ENCODE peak calls at places on chromosomes 13 and 19, in five cellular contexts. V, B, F, I and W are unnamed samples. For H3K4me1 and H3K9me3, the result is how much of the 10 kb centered on the place peaks cover.

GRCh38 chr19:12796146-12797071 is 5.1 kb downstream of the JUNB start:
- DNase-seq in V (peak), B (peak), F (peak), I (peak), W (peak)

GRCh38 chr13:38641164-38641948 is 45.5 kb upstream of the FREM2 start:
- DNase-seq in V (no peak), B (no peak), F (no peak), I (no peak), W (no peak)

GRCh38 chr13:91467236-91467635 is 68.8 kb downstream of the GPC5 start:
- DNase-seq in V (no peak), B (no peak), F (no peak), I (no peak), W (no peak)

GRCh38 chr19:53786744-53787143 is 37.4 kb downstream of the NLRP12 start:
- DNase-seq in V (no peak), B (no peak), F (no peak), I (no peak), W (no peak)

GRCh38 chr13:73618275-73618865 is 515.8 kb downstream of the KLF12 start:
- DNase-seq in V (no peak), B (no peak), F (no peak), I (peak), W (no peak)

GRCh38 chr13:76812206-76812882 is 73.9 kb downstream of the KCTD12 start:
- DNase-seq in V (no peak), B (no peak), F (peak), I (no peak), W (no peak)

GRCh38 chr19:47447470-47448359 is 24.0 kb downstream of the SLC8A2 start:
- DNase-seq in V (peak), B (peak), F (no peak), I (peak), W (no peak)

GRCh38 chr13:80962855-80963254 is 621.9 kb upstream of the SPRY2 start:
- DNase-seq in V (no peak), B (no peak), F (no peak), I (no peak), W (no peak)

GRCh38 chr19:35140898-35141626 is 2.0 kb upstream of the FXYD7 start:
- DNase-seq in V (peak), B (peak), F (peak), I (peak), W (peak)

GRCh38 chr13:37306778-37307544 is 201.5 kb upstream of the CSNK1A1L start:
- DNase-seq in V (peak), B (peak), F (no peak), I (no peak), W (no peak)

GRCh38 chr19:10419646-10420443 is 493 bp upstream of the PDE4A start:
- DNase-seq in V (peak), B (peak), F (no peak), I (no peak), W (no peak)

GRCh38 chr19:10643166-10643967 is 10.8 kb upstream of the ILF3 start:
- DNase-seq in V (no peak), B (no peak), F (no peak), I (no peak), W (no peak)

GRCh38 chr13:27583645-27584044 is 36.7 kb downstream of the LNX2 start:
- DNase-seq in V (no peak), B (peak), F (no peak), I (peak), W (no peak)

GRCh38 chr13:20415288-20415644 is 110.4 kb downstream of the CRYL1 start:
- DNase-seq in V (no peak), B (no peak), F (no peak), I (no peak), W (no peak)

GRCh38 chr13:69199664-69200063 is 908.0 kb upstream of the ATXN8OS start:
- DNase-seq in V (no peak), B (no peak), F (no peak), I (no peak), W (no peak)

GRCh38 chr13:106153041-106153440 is 382.4 kb downstream of the EFNB2 start:
- DNase-seq in V (no peak), B (no peak), F (no peak), I (no peak), W (no peak)

DNA sequence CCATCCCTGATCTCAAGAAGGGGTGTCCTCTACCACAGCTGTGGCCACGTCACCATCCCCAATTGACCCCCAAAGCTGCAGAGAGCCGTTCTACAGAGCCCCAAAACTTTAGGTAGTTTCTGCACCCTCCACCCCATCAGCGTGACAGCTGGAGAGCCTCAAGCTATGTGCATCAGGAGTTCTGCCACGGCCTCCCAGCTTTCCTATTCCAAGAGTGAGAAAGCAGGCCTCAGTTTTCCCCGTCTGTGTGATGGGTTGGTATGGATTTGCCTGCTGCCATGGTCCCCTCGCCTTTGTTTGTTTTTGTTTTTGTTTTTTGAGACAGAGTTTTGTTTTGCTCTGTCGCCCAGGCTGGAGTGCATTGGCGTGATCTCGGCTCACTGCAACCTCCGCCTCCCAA is 1.5 kb downstream of the BCL3 start:
- DNase-seq in V (no peak), B (no peak), F (no peak), I (no peak), W (no peak)
- H3K4me1 ChIP-seq in V (under half), B (under half), F (half or more), I (half or more), W (under half)

GRCh38 chr19:37412700-37413099 is 41.8 kb downstream of the ZNF527 start:
- DNase-seq in V (no peak), B (no peak), F (no peak), I (no peak), W (no peak)
- H3K9me3 ChIP-seq in V (half or more), B (half or more), F (half or more), I (half or more), W (half or more)

GRCh38 chr13:98509271-98510155 is 67.4 kb downstream of the STK24 start:
- DNase-seq in V (peak), B (peak), F (no peak), I (peak), W (peak)
- H3K4me1 ChIP-seq in V (under half), B (under half), F (half or more), I (half or more), W (under half)

GRCh38 chr13:94342436-94343242 is 136.8 kb downstream of the DCT start:
- DNase-seq in V (no peak), B (peak), F (no peak), I (no peak), W (no peak)

GRCh38 chr13:94343243-94343585 is 136.3 kb downstream of the DCT start:
- DNase-seq in V (peak), B (peak), F (no peak), I (no peak), W (no peak)

GRCh38 chr13:94346261-94347019 is 133.0 kb downstream of the DCT start:
- DNase-seq in V (no peak), B (no peak), F (no peak), I (no peak), W (no peak)

GRCh38 chr13:94345374-94346195 is 133.9 kb downstream of the DCT start:
- DNase-seq in V (peak), B (peak), F (no peak), I (peak), W (no peak)

GRCh38 chr13:94344126-94344863 is 135.2 kb downstream of the DCT start:
- DNase-seq in V (peak), B (peak), F (no peak), I (peak), W (no peak)
- H3K9me3 ChIP-seq in V (under half), B (under half), F (under half), I (under half), W (under half)

GRCh38 chr19:38662508-38663155 is 15.2 kb downstream of the ACTN4 start:
- DNase-seq in V (no peak), B (no peak), F (no peak), I (no peak), W (no peak)

GRCh38 chr19:38661166-38661565 is 13.7 kb downstream of the ACTN4 start:
- DNase-seq in V (no peak), B (no peak), F (no peak), I (no peak), W (no peak)

GRCh38 chr19:38661996-38662395 is 14.5 kb downstream of the ACTN4 start:
- DNase-seq in V (no peak), B (no peak), F (no peak), I (no peak), W (no peak)

GRCh38 chr19:38658462-38659306 is 11.2 kb downstream of the ACTN4 start:
- DNase-seq in V (peak), B (peak), F (no peak), I (peak), W (no peak)

GRCh38 chr19:38660724-38661123 is 13.3 kb downstream of the ACTN4 start:
- DNase-seq in V (no peak), B (no peak), F (no peak), I (no peak), W (no peak)
- H3K4me1 ChIP-seq in V (half or more), B (half or more), F (half or more), I (half or more), W (half or more)

GRCh38 chr19:16428372-16429036 is 43.3 kb downstream of the EPS15L1 start:
- DNase-seq in V (no peak), B (no peak), F (no peak), I (no peak), W (no peak)
- H3K9me3 ChIP-seq in V (under half), B (under half), F (under half), I (under half), W (under half)

DNA sequence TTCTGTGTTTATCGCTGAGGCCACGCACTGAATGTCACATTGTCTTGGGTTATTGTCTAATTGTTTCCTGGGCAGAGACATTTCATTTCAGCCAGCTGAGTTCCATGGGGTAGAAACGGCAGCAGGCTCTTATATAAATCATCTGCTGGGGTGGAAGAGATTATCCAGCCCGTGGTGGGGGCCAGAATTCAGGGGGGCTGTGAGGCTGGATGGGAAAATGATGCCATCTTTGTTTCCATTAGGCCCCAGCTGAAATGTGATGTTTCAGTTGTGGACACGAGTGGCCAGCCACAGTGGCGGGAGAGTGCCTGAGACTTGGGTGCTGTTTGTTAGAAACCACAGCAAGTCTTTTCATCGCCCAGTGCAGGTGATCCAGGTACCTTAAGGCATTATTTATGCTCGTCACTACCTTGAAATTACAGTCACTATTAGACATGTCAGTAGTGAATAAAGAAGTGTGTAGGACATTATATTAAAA is 82.6 kb upstream of the TM9SF2 start:
- DNase-seq in V (no peak), B (no peak), F (no peak), I (no peak), W (no peak)
- H3K4me1 ChIP-seq in V (under half), B (under half), F (under half), I (under half), W (under half)

DNA sequence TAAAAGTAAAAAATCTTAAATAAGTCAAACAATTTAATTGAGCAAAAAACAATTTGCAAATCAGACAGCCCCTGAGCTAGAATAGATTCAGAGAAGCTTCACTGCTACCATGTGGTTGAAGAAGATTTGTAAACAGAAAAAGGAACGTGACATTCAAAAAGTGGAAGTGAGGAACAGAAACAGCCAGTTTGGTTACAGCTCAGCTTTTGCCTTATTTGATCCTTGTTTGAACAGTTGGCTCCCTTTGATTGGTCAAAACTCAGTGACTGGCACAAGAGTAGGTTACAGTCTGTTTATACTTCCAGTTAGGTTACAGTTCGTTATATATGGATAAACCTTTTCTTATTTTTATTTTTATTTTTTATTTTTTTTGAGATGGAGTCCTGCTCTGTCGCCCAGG is 5.8 kb downstream of the ZNF221 start:
- DNase-seq in V (no peak), B (no peak), F (no peak), I (no peak), W (no peak)
- H3K9me3 ChIP-seq in V (under half), B (under half), F (under half), I (under half), W (under half)

GRCh38 chr13:97249093-97249787 is 27.1 kb downstream of the MBNL2 start:
- DNase-seq in V (no peak), B (peak), F (no peak), I (no peak), W (no peak)
- H3K4me1 ChIP-seq in V (under half), B (under half), F (half or more), I (half or more), W (under half)

GRCh38 chr13:18996221-18996620 is 185.4 kb downstream of the TUBA3C start:
- DNase-seq in V (no peak), B (no peak), F (no peak), I (no peak), W (no peak)
- H3K9me3 ChIP-seq in V (half or more), B (under half), F (under half), I (half or more), W (under half)